ENCODE peak calls at places on chromosome 4, in five cellular contexts. J is glutamatergic neuron, N is MV-4-11, X is memory B cell, B is tibial artery. I is an unnamed sample.

GRCh38 chr4:145827885-145828284 is 110.7 kb downstream of the ZNF827 start:
- DNase-seq in J (no peak), N (no peak), X (no peak), B (no peak), I (no peak)

GRCh38 chr4:110196871-110197420 is 1.5 kb downstream of the ELOVL6 start:
- DNase-seq in J (peak), N (peak), X (peak), B (peak), I (no peak)

GRCh38 chr4:159284733-159285132 is 181.9 kb downstream of the RAPGEF2 start:
- DNase-seq in J (no peak), N (no peak), X (no peak), B (no peak), I (no peak)

GRCh38 chr4:17854076-17854475 is 43.3 kb downstream of the NCAPG start:
- DNase-seq in J (no peak), N (no peak), X (no peak), B (no peak), I (no peak)

GRCh38 chr4:109609431-109609830 is 49.4 kb downstream of the MCUB start:
- DNase-seq in J (no peak), N (no peak), X (no peak), B (no peak), I (no peak)

GRCh38 chr4:4481394-4482000 is 60.4 kb downstream of the STX18 start:
- DNase-seq in J (no peak), N (no peak), X (no peak), B (no peak), I (no peak)

GRCh38 chr4:3652586-3652985 is 113.6 kb upstream of the ADRA2C start:
- DNase-seq in J (no peak), N (no peak), X (no peak), B (no peak), I (no peak)

GRCh38 chr4:24210332-24210902 is 320.6 kb upstream of the PPARGC1A start:
- DNase-seq in J (no peak), N (peak), X (no peak), B (peak), I (peak)

GRCh38 chr4:77308843-77309242 is 151.8 kb downstream of the CCNG2 start:
- DNase-seq in J (no peak), N (peak), X (no peak), B (no peak), I (no peak)